ENCODE peak calls at places on chromosomes 11 and 22, in ten cellular contexts. F, O, Q, X, L, C, I, Z, J and B are unnamed samples.

GRCh38 chr11:73323464-73323863 is 15.4 kb downstream of the ARHGEF17 start:
- DNase-seq in C (peak; percentile 41), Z (no peak), I (no peak), L (no peak), O (no peak), Q (no peak), J (no peak), F (no peak), X (no peak), B (no peak)

GRCh38 chr11:128772814-128773213 is 78.9 kb downstream of the FLI1 start:
- DNase-seq in L (no peak), C (no peak), J (peak; percentile 3), X (no peak), F (peak; percentile 16), Q (no peak), Z (no peak), I (peak; percentile 55), O (peak; percentile 90), B (peak; percentile 10)

GRCh38 chr11:78181155-78181554 is 7.3 kb downstream of the KCTD21 start:
- DNase-seq in O (no peak), J (no peak), Q (no peak), Z (no peak), L (no peak), F (no peak), C (no peak), X (no peak), I (no peak), B (no peak)

GRCh38 chr11:95364324-95365295 is 133.6 kb upstream of the SESN3 start:
- DNase-seq in Z (no peak), X (no peak), C (peak; percentile 79), L (no peak), J (no peak), F (no peak), Q (no peak), I (no peak), O (no peak), B (no peak)

GRCh38 chr11:27514076-27514475 is 7.5 kb upstream of the LIN7C start:
- DNase-seq in L (no peak), I (no peak), Q (no peak), Z (no peak), F (no peak), J (no peak), O (no peak), X (no peak), C (no peak), B (no peak)

GRCh38 chr11:116927163-116927772 is 89.8 kb upstream of the APOA1 start:
- DNase-seq in O (no peak), J (no peak), L (no peak), Z (no peak), Q (no peak), X (peak; percentile 32), F (no peak), I (peak; percentile 8), C (peak; percentile 13), B (no peak)

GRCh38 chr22:31537019-31537535 is 40.7 kb downstream of the SFI1 start:
- DNase-seq in Z (peak; percentile 71), Q (no peak), J (no peak), F (no peak), X (no peak), I (no peak), O (no peak), L (no peak), C (no peak), B (no peak)

GRCh38 chr11:76048763-76049162 is 157.5 kb downstream of the WNT11 start:
- DNase-seq in O (peak; percentile 61), Q (no peak), I (no peak), J (no peak), F (no peak), X (peak; percentile 65), C (no peak), L (no peak), Z (peak; percentile 20), B (no peak)

GRCh38 chr11:122368796-122369195 is 252.8 kb upstream of the BLID start:
- DNase-seq in J (no peak), Z (no peak), Q (no peak), O (no peak), F (no peak), I (no peak), X (no peak), L (no peak), C (no peak), B (no peak)

GRCh38 chr11:90635145-90635544 is 412.3 kb upstream of the CHORDC1 start:
- DNase-seq in L (no peak), J (no peak), O (no peak), Q (no peak), I (no peak), X (no peak), Z (no peak), F (no peak), C (no peak), B (no peak)

GRCh38 chr11:118434123-118434552 is 2.2 kb upstream of the KMT2A start:
- DNase-seq in J (no peak), O (no peak), I (no peak), F (no peak), C (peak; percentile 32), Z (no peak), L (no peak), Q (no peak), X (no peak), B (no peak)

GRCh38 chr22:44587004-44587793 is 89.2 kb upstream of the RTL6 start:
- DNase-seq in J (no peak), O (peak; percentile 31), Z (no peak), L (no peak), C (no peak), Q (no peak), X (peak; percentile 9), F (no peak), I (no peak), B (no peak)

GRCh38 chr11:64396079-64396591 is 37.2 kb downstream of the RPS6KA4 start:
- DNase-seq in L (no peak), I (no peak), F (no peak), Q (no peak), C (no peak), X (no peak), O (no peak), Z (no peak), J (no peak), B (peak; percentile 26)

GRCh38 chr11:66885469-66886316 is 28.8 kb downstream of the LRFN4 start:
- DNase-seq in J (no peak), L (no peak), C (no peak), I (no peak), Q (no peak), X (no peak), O (no peak), F (no peak), Z (no peak), B (no peak)

GRCh38 chr11:132685174-132685611 is 847.1 kb downstream of the OPCML start:
- DNase-seq in Q (peak; percentile 23), L (no peak), Z (no peak), J (no peak), F (no peak), I (no peak), C (no peak), O (no peak), X (peak; percentile 79), B (no peak)

GRCh38 chr22:28019360-28019759 is 100.3 kb upstream of the PITPNB start:
- DNase-seq in O (no peak), J (no peak), I (no peak), F (no peak), X (peak; percentile 51), Q (no peak), Z (no peak), L (no peak), C (no peak), B (peak; percentile 6)

GRCh38 chr22:39593931-39594285 is 23.4 kb downstream of the CACNA1I start:
- DNase-seq in I (no peak), X (no peak), L (no peak), J (no peak), Z (no peak), Q (no peak), C (no peak), F (no peak), O (no peak), B (no peak)

GRCh38 chr22:49853981-49854791 is 542 bp downstream of the ZBED4 start:
- DNase-seq in O (no peak), C (no peak), L (no peak), X (peak; percentile 47), J (no peak), F (no peak), I (no peak), Q (no peak), Z (peak; percentile 44), B (peak; percentile 35)

GRCh38 chr22:31230871-31231621 is 18.9 kb downstream of the LIMK2 start:
- DNase-seq in L (peak; percentile 21), O (no peak), Q (no peak), C (peak; percentile 83), I (peak; percentile 21), F (no peak), J (peak; percentile 11), X (peak; percentile 24), Z (no peak), B (peak; percentile 31)

GRCh38 chr22:36725366-36726006 is 21.9 kb upstream of the CACNG2 start:
- DNase-seq in L (no peak), Z (no peak), X (no peak), Q (no peak), F (no peak), I (no peak), O (no peak), J (no peak), C (no peak), B (no peak)

GRCh38 chr11:76380161-76380976 is 563 bp downstream of the THAP12 start:
- DNase-seq in X (peak; percentile 47), Q (peak; percentile 12), J (no peak), C (no peak), I (peak; percentile 43), F (peak; percentile 16), O (no peak), Z (peak; percentile 68), L (no peak), B (peak; percentile 44)

GRCh38 chr22:41234815-41235687 is 5.7 kb downstream of the CHADL start:
- DNase-seq in I (no peak), Z (no peak), L (no peak), O (no peak), Q (no peak), J (no peak), C (peak; percentile 82), X (no peak), F (no peak), B (no peak)